ENCODE peak calls at places on chromosomes 2 and 18, in eight cellular contexts. P, X, K, E, I, S, C and J are unnamed samples.

GRCh38 chr2:72278046-72278445 is 130.4 kb upstream of the CYP26B1 start:
- DNase-seq in C (no peak), I (peak), P (no peak), E (peak), X (no peak), S (no peak), K (no peak), J (no peak)

GRCh38 chr2:215540646-215541045 is 104.8 kb upstream of the FN1 start:
- DNase-seq in K (no peak), C (no peak), E (peak), I (peak), S (no peak), X (no peak), P (no peak), J (no peak)

GRCh38 chr2:73269686-73270465 is 14.4 kb downstream of the FBXO41 start:
- DNase-seq in E (no peak), K (no peak), X (no peak), S (no peak), C (no peak), P (no peak), I (no peak), J (peak)

GRCh38 chr18:7370812-7371211 is 139.9 kb downstream of the LRRC30 start:
- DNase-seq in I (no peak), P (no peak), S (no peak), C (no peak), X (no peak), E (peak), K (no peak), J (peak)

GRCh38 chr2:169107645-169108044 is 38.3 kb downstream of the DHRS9 start:
- DNase-seq in K (no peak), I (no peak), S (no peak), E (no peak), P (no peak), X (no peak), C (no peak), J (no peak)

GRCh38 chr18:78716022-78716421 is 263.6 kb upstream of the SALL3 start:
- DNase-seq in X (no peak), I (no peak), P (no peak), K (no peak), C (no peak), E (no peak), S (no peak), J (no peak)

GRCh38 chr2:197804758-197805597 is 585 bp downstream of the PLCL1 start:
- DNase-seq in I (peak), X (peak), E (peak), K (no peak), C (no peak), P (peak), S (peak), J (peak)

GRCh38 chr2:188647671-188648070 is 326.5 kb upstream of the COL3A1 start:
- DNase-seq in K (no peak), P (no peak), S (no peak), E (no peak), C (no peak), X (no peak), I (no peak), J (no peak)

GRCh38 chr18:12944724-12945123 is 3.1 kb upstream of the SEH1L start:
- DNase-seq in C (no peak), K (no peak), I (peak), E (no peak), P (no peak), X (peak), S (no peak), J (no peak)

GRCh38 chr2:71800106-71800809 is 346.9 kb downstream of the DYSF start:
- DNase-seq in C (no peak), S (no peak), I (no peak), K (no peak), P (no peak), E (peak), X (no peak), J (peak)

GRCh38 chr18:7821784-7822183 is 254.7 kb downstream of the PTPRM start:
- DNase-seq in X (no peak), K (no peak), I (no peak), C (no peak), P (no peak), E (no peak), S (no peak), J (no peak)

GRCh38 chr2:125979886-125980285 is 676.1 kb upstream of the GYPC start:
- DNase-seq in I (no peak), X (no peak), P (no peak), S (no peak), E (no peak), C (peak), K (no peak), J (no peak)

GRCh38 chr18:66553824-66554223 is 50.1 kb downstream of the CDH19 start:
- DNase-seq in I (no peak), X (no peak), K (no peak), P (no peak), S (no peak), E (no peak), C (no peak), J (no peak)

GRCh38 chr2:200471324-200471848 is 38.5 kb downstream of the KCTD18 start:
- DNase-seq in K (no peak), E (peak), I (peak), X (no peak), P (peak), C (peak), S (peak), J (no peak)

GRCh38 chr2:200787351-200788128 is 24.2 kb upstream of the BZW1 start:
- DNase-seq in C (no peak), E (peak), P (no peak), K (no peak), S (no peak), X (no peak), I (peak), J (no peak)

GRCh38 chr2:239500915-239501630 is 100.3 kb upstream of the HDAC4 start:
- DNase-seq in E (no peak), C (no peak), K (no peak), X (no peak), I (no peak), P (no peak), S (no peak), J (no peak)

GRCh38 chr2:241702155-241702404 is 241 bp downstream of the ING5 start:
- DNase-seq in E (no peak), C (peak), X (no peak), I (no peak), S (no peak), P (no peak), K (no peak), J (no peak)

GRCh38 chr2:89833780-89834117 is 1142.3 kb downstream of the RPIA start:
- DNase-seq in X (no peak), C (peak), P (no peak), I (no peak), K (no peak), E (peak), S (no peak), J (no peak)

GRCh38 chr2:191382801-191383200 is 137.6 kb downstream of the MYO1B start:
- DNase-seq in P (no peak), I (peak), X (peak), C (no peak), K (no peak), E (peak), S (no peak), J (no peak)

GRCh38 chr2:26805241-26805676 is 19.4 kb downstream of the CENPA start:
- DNase-seq in E (no peak), P (no peak), X (no peak), S (no peak), I (peak), C (no peak), K (no peak), J (no peak)

GRCh38 chr2:74374509-74375205 is 5.5 kb downstream of the DCTN1 start:
- DNase-seq in K (peak), C (peak), S (peak), E (peak), X (peak), I (peak), P (peak), J (peak)
- H3K9ac ChIP-seq in K (no peak), C (no peak), S (no peak), E (no peak), X (no peak), I (no peak), P (no peak), J (peak)

GRCh38 chr2:217856871-217857270 is 145.9 kb downstream of the TNS1 start:
- DNase-seq in S (peak), E (no peak), K (no peak), X (no peak), C (no peak), I (no peak), P (no peak), J (no peak)

GRCh38 chr2:217858519-217859466 is 144.0 kb downstream of the TNS1 start:
- DNase-seq in E (peak), S (peak), C (no peak), K (no peak), X (peak), I (peak), P (peak), J (peak)

GRCh38 chr2:217859926-217860325 is 142.9 kb downstream of the TNS1 start:
- DNase-seq in I (no peak), K (no peak), C (no peak), S (no peak), P (no peak), E (no peak), X (no peak), J (no peak)

GRCh38 chr2:217856159-217856558 is 146.6 kb downstream of the TNS1 start:
- DNase-seq in S (no peak), E (no peak), C (no peak), P (no peak), X (no peak), I (no peak), K (no peak), J (no peak)

GRCh38 chr2:217857624-217858506 is 144.9 kb downstream of the TNS1 start:
- DNase-seq in E (no peak), K (no peak), S (no peak), X (no peak), I (no peak), C (no peak), P (no peak), J (no peak)
- H3K9ac ChIP-seq in E (no peak), K (no peak), S (no peak), X (peak), I (peak), C (no peak), P (no peak), J (no peak)

GRCh38 chr2:38648107-38648761 is 17.7 kb upstream of the GALM start:
- DNase-seq in K (no peak), P (no peak), I (peak), C (no peak), S (no peak), X (no peak), E (no peak), J (no peak)

GRCh38 chr2:38643021-38643671 is 22.8 kb upstream of the GALM start:
- DNase-seq in X (no peak), I (no peak), E (no peak), S (no peak), P (no peak), K (no peak), C (no peak), J (no peak)
- H3K9ac ChIP-seq in X (no peak), I (no peak), E (no peak), S (no peak), P (no peak), K (no peak), C (no peak), J (no peak)

GRCh38 chr2:111119847-111120252 is 864 bp upstream of the BCL2L11 start:
- DNase-seq in K (no peak), I (no peak), P (no peak), S (peak), C (no peak), X (no peak), E (no peak), J (no peak)

GRCh38 chr2:111118455-111119003 is 2.2 kb upstream of the BCL2L11 start:
- DNase-seq in P (peak), X (peak), S (peak), I (no peak), E (peak), C (peak), K (no peak), J (peak)

GRCh38 chr2:111120253-111121027 is at the start of gene BCL2L11:
- DNase-seq in S (peak), K (peak), I (peak), E (peak), X (peak), C (peak), P (peak), J (peak)

GRCh38 chr2:111117666-111118454 is 2.9 kb upstream of the BCL2L11 start:
- DNase-seq in P (peak), I (peak), C (peak), X (peak), E (peak), K (no peak), S (peak), J (peak)

DNA sequence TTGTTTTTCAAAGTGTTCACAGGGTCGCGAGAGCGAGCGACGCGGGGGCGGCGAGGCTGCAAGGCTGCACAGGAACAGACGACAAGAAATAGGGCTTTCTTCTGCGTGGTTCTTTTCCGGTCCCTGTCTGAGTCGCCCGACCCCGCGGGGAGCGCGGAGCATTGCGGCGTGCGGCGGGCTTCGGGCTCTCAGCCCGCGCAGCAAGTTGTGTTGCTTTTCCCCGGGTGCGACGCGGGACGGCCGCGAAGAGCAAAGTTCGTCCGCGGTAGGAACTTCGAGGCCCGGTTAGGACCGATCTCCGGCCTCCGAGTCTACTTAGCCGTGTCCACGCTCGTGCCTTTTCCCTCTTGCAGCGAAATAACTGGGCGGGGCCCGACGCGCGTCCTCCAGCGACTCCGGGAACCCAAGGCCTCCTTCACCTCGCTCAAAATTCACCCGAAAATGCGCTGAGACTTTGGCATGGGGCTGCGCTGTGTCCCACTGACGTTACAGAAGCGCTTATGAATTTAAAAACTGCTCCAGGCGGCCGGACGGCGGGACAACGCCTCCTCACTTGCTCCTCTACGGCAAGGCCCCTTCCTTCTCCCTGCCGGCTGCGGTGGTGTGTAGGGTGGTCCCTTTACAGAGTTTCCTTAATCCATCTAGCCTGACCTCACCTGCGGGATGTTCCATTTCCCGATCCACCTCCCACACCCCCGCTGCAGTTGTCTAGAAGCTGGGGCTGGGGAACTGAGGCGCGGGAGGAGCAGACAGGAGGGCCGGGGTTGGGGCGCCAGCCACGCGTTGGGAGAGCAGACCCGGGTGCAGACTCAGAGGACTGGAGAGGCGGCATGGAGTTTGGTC is 1.5 kb upstream of the BCL2L11 start:
- DNase-seq in K (no peak), I (peak), S (peak), X (peak), C (peak), P (peak), E (peak), J (peak)
- H3K9ac ChIP-seq in K (no peak), I (no peak), S (no peak), X (peak), C (peak), P (peak), E (no peak), J (no peak)

DNA sequence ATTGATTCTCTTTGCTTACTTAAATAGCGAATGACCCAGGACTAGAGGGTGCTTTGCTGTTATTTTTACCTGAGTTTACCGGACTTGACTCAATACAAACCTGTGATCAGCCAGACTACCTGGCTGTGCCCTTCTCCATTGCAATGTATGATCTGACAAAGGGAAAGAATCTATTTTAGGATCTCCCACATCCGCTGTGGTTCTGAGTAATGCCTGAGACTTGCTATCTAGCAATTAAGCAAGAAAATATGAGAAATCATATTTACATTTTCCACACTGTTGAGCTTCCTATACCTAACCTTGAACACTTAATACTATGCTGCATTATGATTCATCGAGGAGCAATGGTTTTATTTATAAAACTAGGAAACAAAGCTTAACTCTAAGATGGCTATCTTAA is 215.2 kb downstream of the RAD51AP2 start:
- DNase-seq in I (peak), X (no peak), S (no peak), E (no peak), P (no peak), C (no peak), K (no peak), J (no peak)
- H3K9ac ChIP-seq in I (no peak), X (no peak), S (no peak), E (no peak), P (no peak), C (no peak), K (no peak), J (no peak)

GRCh38 chr2:175234153-175234552 is 52.6 kb upstream of the ATP5MC3 start:
- DNase-seq in P (no peak), E (no peak), I (no peak), C (no peak), S (no peak), K (no peak), X (no peak), J (no peak)
- H3K9ac ChIP-seq in P (no peak), E (no peak), I (no peak), C (no peak), S (no peak), K (no peak), X (no peak), J (no peak)

DNA sequence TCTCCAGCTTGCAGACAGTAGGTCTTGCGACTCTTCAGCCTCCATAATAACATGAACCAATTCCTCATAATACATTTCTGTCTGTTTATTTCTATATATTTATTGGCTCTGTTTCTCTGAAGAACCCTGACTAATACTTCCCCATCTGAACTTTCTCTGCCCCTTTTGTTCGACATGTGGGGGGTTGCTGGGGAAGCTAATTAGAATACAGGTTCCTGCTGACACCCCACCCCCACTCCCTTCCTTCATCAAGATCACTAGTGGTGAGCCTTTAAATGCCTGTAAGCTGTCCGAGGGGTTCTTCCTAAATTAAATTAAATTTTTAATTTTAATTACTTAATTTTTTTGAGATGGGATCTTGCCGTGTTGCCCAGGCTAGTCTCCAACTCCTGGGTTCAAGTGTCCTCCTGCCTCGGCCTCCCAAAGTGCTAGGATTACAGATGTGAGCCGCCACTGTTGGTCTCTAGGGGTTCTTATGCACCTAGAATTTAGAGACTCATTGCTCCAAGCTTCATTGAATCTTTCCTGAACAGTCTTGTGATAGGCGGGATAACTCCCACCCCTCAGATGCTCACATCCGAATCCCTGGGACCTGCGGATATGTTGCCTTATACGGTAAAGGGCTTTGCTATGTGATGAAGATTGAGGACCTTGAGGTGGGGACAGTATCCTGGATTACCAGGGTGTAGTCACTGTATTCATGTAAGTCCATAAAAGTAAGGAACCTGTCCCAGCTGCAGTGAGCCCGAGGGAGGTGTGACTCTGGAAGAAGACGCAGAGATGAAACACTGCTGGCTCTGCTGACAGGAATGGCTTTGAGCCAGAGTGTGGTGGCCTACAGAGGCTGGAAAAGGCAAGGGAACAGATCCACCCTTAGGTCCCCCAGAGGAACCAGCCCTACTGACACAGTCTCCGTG is 26.2 kb downstream of the HPCAL1 start:
- DNase-seq in C (no peak), E (peak), K (no peak), S (no peak), I (no peak), X (no peak), P (no peak), J (no peak)
- H3K9ac ChIP-seq in C (no peak), E (no peak), K (no peak), S (no peak), I (no peak), X (peak), P (no peak), J (no peak)